ENCODE peak calls at places on chromosomes 13 and 19, in six cellular contexts. O is CD4-positive, alpha-beta T cell; Q is left lung; C is AG10803; K is NCI-H510A treated with DMSO at 0.1 percent for 48 hours; D is activated CD4-positive, alpha-beta T cell treated with anti-CD3 and anti-CD28 coated beads for 24 hours. U is an unnamed sample.

GRCh38 chr13:33363328-33363727 is 77.8 kb upstream of the STARD13 start:
- DNase-seq in D (no peak), O (no peak), Q (no peak), K (no peak), C (no peak), U (no peak)

GRCh38 chr19:49890349-49891311 is 6.1 kb downstream of the IL4I1 start:
- DNase-seq in D (peak), C (no peak), Q (peak), K (no peak), O (peak), U (no peak)

GRCh38 chr19:53132231-53132991 is at the start of gene ZNF415:
- DNase-seq in Q (peak), C (peak), O (peak), K (no peak), D (peak), U (no peak)

GRCh38 chr13:109101550-109102144 is 472.2 kb downstream of the MYO16 start:
- DNase-seq in K (no peak), Q (no peak), D (no peak), C (no peak), O (no peak), U (no peak)

GRCh38 chr13:25179810-25180437 is 7.8 kb upstream of the AMER2 start:
- DNase-seq in C (no peak), Q (no peak), O (no peak), K (no peak), D (no peak), U (no peak)

GRCh38 chr13:44903596-44903995 is 85.7 kb downstream of the NUFIP1 start:
- DNase-seq in D (no peak), Q (no peak), K (no peak), O (no peak), C (peak), U (no peak)

GRCh38 chr13:71124230-71124629 is 742.8 kb downstream of the DACH1 start:
- DNase-seq in D (no peak), K (no peak), C (no peak), Q (no peak), O (no peak), U (no peak)

GRCh38 chr19:1315470-1316166 is 29.9 kb downstream of the EFNA2 start:
- DNase-seq in D (no peak), C (peak), Q (peak), K (no peak), O (peak), U (no peak)

GRCh38 chr19:974564-975257 is 9.4 kb upstream of the WDR18 start:
- DNase-seq in K (no peak), C (no peak), O (no peak), Q (no peak), D (no peak), U (no peak)

GRCh38 chr13:95195146-95195545 is 106.1 kb downstream of the ABCC4 start:
- DNase-seq in K (no peak), C (no peak), O (no peak), D (no peak), Q (no peak), U (no peak)

GRCh38 chr19:57099199-57099661 is 20.6 kb upstream of the USP29 start:
- DNase-seq in C (peak), O (peak), Q (peak), K (no peak), D (peak), U (no peak)

GRCh38 chr19:39150235-39150634 is 24.6 kb downstream of the PAK4 start:
- DNase-seq in C (no peak), Q (peak), O (no peak), D (no peak), K (no peak), U (no peak)

GRCh38 chr19:48487944-48488343 is 18.8 kb downstream of the CYTH2 start:
- DNase-seq in Q (peak), O (no peak), C (peak), K (no peak), D (no peak), U (no peak)

GRCh38 chr13:113182046-113182445 is 23.6 kb downstream of the PROZ start:
- DNase-seq in K (no peak), D (no peak), C (no peak), Q (no peak), O (no peak), U (no peak)

GRCh38 chr13:79867248-79867647 is 386.3 kb downstream of the NDFIP2 start:
- DNase-seq in D (no peak), Q (no peak), C (peak), O (no peak), K (no peak), U (no peak)

GRCh38 chr13:49580980-49581680 is 4.2 kb downstream of the RCBTB1 start:
- DNase-seq in O (no peak), Q (no peak), C (no peak), D (no peak), K (no peak), U (no peak)

GRCh38 chr19:45613926-45614725 is 12.1 kb upstream of the GPR4 start:
- DNase-seq in Q (no peak), C (peak), O (no peak), K (no peak), D (peak), U (no peak)

GRCh38 chr19:4829001-4829712 is 2.4 kb downstream of the TICAM1 start:
- DNase-seq in D (no peak), O (no peak), Q (no peak), K (no peak), C (no peak), U (no peak)

GRCh38 chr13:22915442-22916082 is 265.2 kb upstream of the SGCG start:
- DNase-seq in Q (peak), C (peak), K (peak), D (no peak), O (no peak), U (no peak)

GRCh38 chr13:99426426-99426825 is 74.8 kb upstream of the TM9SF2 start:
- DNase-seq in D (no peak), C (no peak), Q (no peak), K (no peak), O (no peak), U (no peak)

GRCh38 chr13:33355470-33355869 is 69.9 kb upstream of the STARD13 start:
- DNase-seq in K (no peak), D (no peak), O (no peak), Q (no peak), C (peak), U (no peak)

GRCh38 chr13:49340161-49340560 is 92.4 kb downstream of the CDADC1 start:
- DNase-seq in K (peak), D (no peak), Q (no peak), C (no peak), O (no peak), U (no peak)

GRCh38 chr19:10682397-10683063 is 18.7 kb upstream of the QTRT1 start:
- DNase-seq in D (no peak), O (no peak), Q (peak), K (no peak), C (no peak), U (no peak)

GRCh38 chr19:13814550-13814949 is 19.3 kb downstream of the ZSWIM4 start:
- DNase-seq in Q (no peak), D (no peak), K (no peak), C (no peak), O (no peak), U (no peak)

GRCh38 chr19:16134510-16134909 is 9.0 kb upstream of the HSH2D start:
- DNase-seq in Q (no peak), O (no peak), K (no peak), C (no peak), D (no peak), U (no peak)

GRCh38 chr13:91347996-91348905 is 764 bp downstream of the MIR17HG start:
- DNase-seq in O (peak), C (peak), K (no peak), D (peak), Q (peak), U (no peak)

GRCh38 chr19:23507441-23507840 is 112.2 kb upstream of the ZNF91 start:
- DNase-seq in O (no peak), K (no peak), Q (no peak), D (no peak), C (no peak), U (no peak)

GRCh38 chr19:16206637-16207036 is 8.9 kb downstream of the AP1M1 start:
- DNase-seq in O (no peak), D (no peak), Q (no peak), K (no peak), C (no peak), U (no peak)

GRCh38 chr13:73708393-73708985 is 425.7 kb downstream of the KLF12 start:
- DNase-seq in K (peak), D (peak), O (peak), Q (no peak), C (peak), U (peak)